ENCODE peak calls at places on chromosomes 4 and X, in seven cellular contexts. E is H9, B is IMR-90, I is neuronal stem cell, T is mesendoderm, J is mesenchymal stem cell, N is trophoblast cell. W is an unnamed sample.

GRCh38 chr4:184262901-184263300 is 45.2 kb upstream of the ENPP6 start:
- DNase-seq in E (no peak), B (peak), I (no peak), T (no peak), J (peak), N (no peak), W (peak)

GRCh38 chrX:97294016-97294415 is 410.3 kb downstream of the RPA4 start:
- DNase-seq in E (no peak), B (no peak), I (no peak), T (no peak), J (no peak), N (no peak), W (no peak)

GRCh38 chrX:97074400-97074799 is 190.7 kb downstream of the RPA4 start:
- DNase-seq in E (no peak), B (peak), I (no peak), T (no peak), J (no peak), N (no peak), W (no peak)

GRCh38 chr4:56870927-56871326 is 36.8 kb upstream of the REST start:
- DNase-seq in E (no peak), B (peak), I (no peak), T (no peak), J (no peak), N (no peak), W (no peak)

GRCh38 chr4:95256108-95256835 is 292.5 kb downstream of the UNC5C start:
- DNase-seq in E (no peak), B (peak), I (no peak), T (no peak), J (peak), N (no peak), W (no peak)

GRCh38 chr4:98864560-98864959 is 64.4 kb downstream of the EIF4E start:
- DNase-seq in E (no peak), B (no peak), I (no peak), T (no peak), J (no peak), N (no peak), W (no peak)

GRCh38 chr4:78661086-78661690 is 109.6 kb downstream of the ANXA3 start:
- DNase-seq in E (no peak), B (no peak), I (no peak), T (no peak), J (no peak), N (no peak), W (no peak)

GRCh38 chrX:139831689-139832456 is 101.0 kb downstream of the ATP11C start:
- DNase-seq in E (no peak), B (peak), I (no peak), T (peak), J (peak), N (no peak), W (no peak)

GRCh38 chrX:145773006-145773405 is 44.6 kb upstream of the SLITRK2 start:
- DNase-seq in E (no peak), B (no peak), I (no peak), T (no peak), J (no peak), N (no peak), W (no peak)

GRCh38 chr4:24688453-24688852 is 104.1 kb upstream of the DHX15 start:
- DNase-seq in E (no peak), B (no peak), I (no peak), T (no peak), J (no peak), N (no peak), W (no peak)

GRCh38 chr4:73684097-73684496 is 56.3 kb upstream of the CXCL8 start:
- DNase-seq in E (no peak), B (peak), I (no peak), T (peak), J (no peak), N (no peak), W (no peak)

GRCh38 chr4:127881565-127881869 is 824 bp downstream of the PLK4 start:
- DNase-seq in E (no peak), B (no peak), I (no peak), T (no peak), J (no peak), N (no peak), W (no peak)

GRCh38 chr4:108877821-108878220 is 115.0 kb upstream of the ETNPPL start:
- DNase-seq in E (no peak), B (no peak), I (no peak), T (peak), J (no peak), N (no peak), W (no peak)

GRCh38 chr4:113398441-113399143 is 349.1 kb downstream of the ANK2 start:
- DNase-seq in E (no peak), B (no peak), I (no peak), T (peak), J (no peak), N (peak), W (no peak)

GRCh38 chr4:74423101-74423500 is 21.8 kb upstream of the AREG start:
- DNase-seq in E (no peak), B (peak), I (no peak), T (no peak), J (peak), N (no peak), W (no peak)

GRCh38 chr4:8858188-8858924 is 13.3 kb downstream of the HMX1 start:
- DNase-seq in E (no peak), B (no peak), I (no peak), T (peak), J (no peak), N (no peak), W (no peak)

GRCh38 chr4:30912098-30912719 is 192.0 kb downstream of the PCDH7 start:
- DNase-seq in E (no peak), B (peak), I (no peak), T (no peak), J (peak), N (no peak), W (no peak)

GRCh38 chr4:182604161-182604591 is 313.0 kb downstream of the DCTD start:
- DNase-seq in E (no peak), B (peak), I (no peak), T (no peak), J (peak), N (no peak), W (no peak)

GRCh38 chr4:182608525-182608924 is 308.7 kb downstream of the DCTD start:
- DNase-seq in E (no peak), B (no peak), I (no peak), T (no peak), J (no peak), N (no peak), W (no peak)

GRCh38 chr4:182600093-182600492 is 317.1 kb downstream of the DCTD start:
- DNase-seq in E (no peak), B (peak), I (no peak), T (no peak), J (peak), N (no peak), W (no peak)

GRCh38 chr4:182600836-182601235 is 316.4 kb downstream of the DCTD start:
- DNase-seq in E (no peak), B (no peak), I (no peak), T (no peak), J (no peak), N (no peak), W (no peak)

DNA sequence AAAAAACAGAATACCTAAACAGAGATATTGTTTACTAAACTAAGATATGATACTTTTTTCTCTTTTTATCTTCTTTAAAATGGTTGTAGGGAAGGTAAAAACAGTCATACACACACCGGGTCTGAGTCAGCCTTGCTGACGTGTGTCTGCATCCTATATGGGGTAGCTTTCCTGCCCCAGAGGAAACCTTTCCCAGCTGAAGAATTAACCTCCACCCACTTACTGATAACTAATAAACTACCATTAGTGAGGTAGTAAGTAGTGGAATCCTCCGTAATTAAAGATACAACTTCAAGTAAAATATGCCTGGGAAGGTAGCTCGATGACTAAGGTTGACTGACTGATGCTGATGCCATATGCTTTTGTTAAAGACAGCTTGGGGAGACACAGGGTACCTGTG is 312.2 kb downstream of the DCTD start:
- DNase-seq in E (no peak), B (peak), I (no peak), T (no peak), J (peak), N (no peak), W (no peak)
- H4K8ac ChIP-seq in E (no peak), B (peak), I (no peak), T (no peak), J (no peak), N (no peak), W (no peak)

DNA sequence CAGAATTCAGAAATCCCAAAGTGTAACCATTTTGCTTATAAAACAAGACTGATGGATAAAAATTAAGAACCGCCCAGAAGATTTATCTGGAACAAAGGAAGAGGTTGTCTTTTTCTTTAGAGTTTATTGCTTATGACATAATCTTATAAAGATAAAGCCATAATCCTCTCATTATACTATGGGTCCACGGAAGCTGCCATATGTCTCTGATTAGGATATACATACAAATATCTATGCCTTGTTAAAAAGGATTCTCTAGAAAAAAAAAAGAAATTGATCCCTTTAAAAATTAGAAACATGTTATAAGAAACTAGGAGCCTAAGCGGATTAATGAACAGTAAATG is 70.5 kb downstream of the RELL1 start:
- DNase-seq in E (no peak), B (no peak), I (no peak), T (no peak), J (no peak), N (no peak), W (no peak)
- H4K8ac ChIP-seq in E (no peak), B (no peak), I (no peak), T (no peak), J (no peak), N (no peak), W (no peak)

DNA sequence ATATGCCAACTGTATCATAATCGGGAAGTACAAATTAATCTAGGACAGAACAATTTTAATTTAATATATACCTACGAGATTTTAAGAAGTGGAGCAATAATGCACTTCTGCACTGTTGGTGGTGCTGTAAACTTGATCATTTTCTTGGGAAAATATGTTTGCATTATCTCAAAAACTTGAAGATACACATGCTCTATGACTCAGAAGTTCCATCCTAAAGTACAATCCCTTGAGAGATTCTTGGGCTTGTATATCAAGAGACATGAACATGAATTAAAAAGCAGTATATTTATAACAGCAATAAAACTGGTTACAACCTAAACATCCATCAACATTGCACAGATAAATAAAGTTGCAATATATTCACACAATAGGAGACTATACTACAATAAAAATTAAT is 168.8 kb downstream of the CLCN4 start:
- DNase-seq in E (no peak), B (peak), I (no peak), T (no peak), J (peak), N (no peak), W (no peak)
- H4K8ac ChIP-seq in E (no peak), B (no peak), I (no peak), T (no peak), J (no peak), N (no peak), W (no peak)

GRCh38 chr4:105457997-105458396 is 15.9 kb downstream of the PPA2 start:
- DNase-seq in E (no peak), B (peak), I (no peak), T (no peak), J (peak), N (no peak), W (no peak)
- H4K8ac ChIP-seq in E (no peak), B (no peak), I (no peak), T (no peak), J (no peak), N (no peak), W (no peak)

GRCh38 chrX:124113799-124114600 is 152.5 kb downstream of the STAG2 start:
- DNase-seq in E (peak), B (no peak), I (no peak), T (no peak), J (no peak), N (no peak), W (no peak)

GRCh38 chrX:124117325-124117724 is 155.8 kb downstream of the STAG2 start:
- DNase-seq in E (no peak), B (no peak), I (no peak), T (no peak), J (no peak), N (no peak), W (no peak)
- H4K8ac ChIP-seq in E (no peak), B (no peak), I (no peak), T (no peak), J (no peak), N (no peak), W (no peak)

GRCh38 chrX:49072712-49073095 is 1.1 kb downstream of the PRAF2 start:
- DNase-seq in E (no peak), B (no peak), I (no peak), T (no peak), J (no peak), N (no peak), W (no peak)
- H4K8ac ChIP-seq in E (no peak), B (peak), I (no peak), T (no peak), J (no peak), N (no peak), W (no peak)

GRCh38 chrX:79263550-79263949 is 103.6 kb downstream of the ITM2A start:
- DNase-seq in E (no peak), B (no peak), I (no peak), T (no peak), J (no peak), N (no peak), W (no peak)

GRCh38 chrX:79259073-79259689 is 108.0 kb downstream of the ITM2A start:
- DNase-seq in E (no peak), B (no peak), I (no peak), T (no peak), J (no peak), N (no peak), W (no peak)
- H4K8ac ChIP-seq in E (no peak), B (no peak), I (no peak), T (no peak), J (no peak), N (no peak), W (no peak)

GRCh38 chr4:6165766-6166165 is 34.6 kb downstream of the JAKMIP1 start:
- DNase-seq in E (no peak), B (no peak), I (no peak), T (no peak), J (no peak), N (no peak), W (no peak)
- H4K8ac ChIP-seq in E (no peak), B (no peak), I (no peak), T (no peak), J (no peak), N (no peak), W (no peak)

GRCh38 chr4:13483142-13484044 is 747 bp downstream of the RAB28 start:
- DNase-seq in E (peak), B (peak), I (peak), T (peak), J (peak), N (peak), W (no peak)
- H4K8ac ChIP-seq in E (no peak), B (peak), I (no peak), T (no peak), J (peak), N (peak), W (peak)

DNA sequence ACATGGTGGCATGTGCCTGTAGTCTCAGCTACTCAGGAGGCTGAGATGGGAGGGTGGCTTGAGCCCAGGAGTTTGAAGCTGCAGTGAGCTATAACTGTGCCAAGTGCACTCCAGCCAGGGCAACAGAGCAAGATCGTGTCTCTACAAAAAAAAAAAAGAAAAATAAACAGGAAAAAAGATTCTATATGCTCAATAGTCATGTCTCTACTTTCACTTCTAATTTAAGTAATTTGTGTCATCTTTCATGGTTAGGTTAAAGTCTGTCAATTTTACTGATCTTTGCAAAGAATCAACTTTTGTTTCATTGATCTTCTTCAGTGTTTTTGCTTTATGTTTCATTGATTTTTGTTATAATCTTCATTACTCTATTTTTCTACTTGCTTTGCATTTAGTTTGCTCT is 106.2 kb upstream of the MAB21L2 start:
- DNase-seq in E (no peak), B (no peak), I (no peak), T (no peak), J (no peak), N (no peak), W (no peak)
- H4K8ac ChIP-seq in E (no peak), B (no peak), I (no peak), T (no peak), J (no peak), N (no peak), W (no peak)